ENCODE peak calls at places on chromosomes 1 and 21, in five cellular contexts. W, V, H, D and A are unnamed samples. For H3K4me1, the result is how much of the 10 kb centered on the place peaks cover.

GRCh38 chr1:26281091-26281958 is 1.4 kb downstream of the SH3BGRL3 start:
- DNase-seq in W (peak), V (no peak), H (no peak), D (no peak), A (no peak)

GRCh38 chr1:201659576-201659975 is 120.6 kb downstream of the NAV1 start:
- DNase-seq in W (no peak), V (no peak), H (no peak), D (no peak), A (no peak)

GRCh38 chr1:183419399-183419798 is 1.2 kb upstream of the NMNAT2 start:
- DNase-seq in W (no peak), V (no peak), H (no peak), D (no peak), A (no peak)

GRCh38 chr1:91166106-91166712 is 144.4 kb upstream of the ZNF644 start:
- DNase-seq in W (peak), V (peak), H (peak), D (no peak), A (peak)

GRCh38 chr1:48093147-48093546 is 96.0 kb upstream of the TRABD2B start:
- DNase-seq in W (no peak), V (no peak), H (no peak), D (no peak), A (no peak)

GRCh38 chr1:241918879-241919278 is 38.7 kb upstream of the BECN2 start:
- DNase-seq in W (no peak), V (no peak), H (no peak), D (no peak), A (no peak)

GRCh38 chr21:38984982-38985422 is 179.3 kb downstream of the ETS2 start:
- DNase-seq in W (no peak), V (no peak), H (no peak), D (no peak), A (no peak)

GRCh38 chr1:15370781-15371467 is 38.8 kb upstream of the EFHD2 start:
- DNase-seq in W (no peak), V (no peak), H (peak), D (no peak), A (no peak)

GRCh38 chr1:23341829-23342697 is 2.0 kb downstream of the HNRNPR start:
- DNase-seq in W (peak), V (no peak), H (peak), D (no peak), A (no peak)

GRCh38 chr1:10575616-10576015 is 100.9 kb downstream of the PEX14 start:
- DNase-seq in W (no peak), V (no peak), H (no peak), D (no peak), A (no peak)

GRCh38 chr1:51284487-51284954 is 45.8 kb downstream of the TTC39A start:
- DNase-seq in W (peak), V (no peak), H (peak), D (no peak), A (no peak)

GRCh38 chr1:33346921-33347649 is 26.2 kb upstream of the A3GALT2 start:
- DNase-seq in W (peak), V (no peak), H (peak), D (no peak), A (no peak)

GRCh38 chr1:228358039-228358763 is 48.4 kb downstream of the TRIM11 start:
- DNase-seq in W (no peak), V (no peak), H (no peak), D (no peak), A (no peak)

GRCh38 chr1:114820392-114820791 is 34.3 kb upstream of the SYCP1 start:
- DNase-seq in W (no peak), V (no peak), H (no peak), D (no peak), A (no peak)

GRCh38 chr21:16821588-16821987 is 691.3 kb upstream of the CXADR start:
- DNase-seq in W (no peak), V (no peak), H (no peak), D (no peak), A (no peak)

GRCh38 chr1:76868916-76869315 is 1.6 kb downstream of the ST6GALNAC5 start:
- DNase-seq in W (no peak), V (no peak), H (no peak), D (no peak), A (no peak)

GRCh38 chr1:907611-908451 is 15.9 kb upstream of the SAMD11 start:
- DNase-seq in W (no peak), V (no peak), H (no peak), D (no peak), A (no peak)

GRCh38 chr1:26848947-26849774 is 13.8 kb upstream of the SFN start:
- DNase-seq in W (no peak), V (no peak), H (peak), D (no peak), A (no peak)

GRCh38 chr1:213327318-213327667 is 276.3 kb downstream of the RPS6KC1 start:
- DNase-seq in W (no peak), V (peak), H (no peak), D (no peak), A (peak)

GRCh38 chr1:229192851-229193250 is 78.1 kb upstream of the RAB4A start:
- DNase-seq in W (no peak), V (no peak), H (no peak), D (no peak), A (no peak)

GRCh38 chr1:25028910-25029599 is 99.0 kb upstream of the RUNX3 start:
- DNase-seq in W (no peak), V (no peak), H (no peak), D (no peak), A (no peak)

GRCh38 chr1:66831529-66832239 is 30.6 kb upstream of the INSL5 start:
- DNase-seq in W (no peak), V (no peak), H (no peak), D (no peak), A (no peak)

GRCh38 chr1:35564037-35564883 is 6.7 kb downstream of the NCDN start:
- DNase-seq in W (peak), V (no peak), H (peak), D (no peak), A (peak)

GRCh38 chr21:25967566-25968438 is 202.8 kb downstream of the APP start:
- DNase-seq in W (no peak), V (no peak), H (no peak), D (peak), A (no peak)

GRCh38 chr1:36482724-36483388 is at the start of gene CSF3R:
- DNase-seq in W (no peak), V (no peak), H (no peak), D (no peak), A (no peak)

GRCh38 chr1:80217377-80217986 is 1211.0 kb upstream of the ADGRL4 start:
- DNase-seq in W (peak), V (no peak), H (peak), D (no peak), A (peak)

GRCh38 chr1:56525463-56526155 is 53.8 kb downstream of the PLPP3 start:
- DNase-seq in W (no peak), V (no peak), H (no peak), D (peak), A (no peak)

GRCh38 chr21:41342035-41342434 is 19.8 kb upstream of the MX2 start:
- DNase-seq in W (no peak), V (no peak), H (no peak), D (no peak), A (no peak)

GRCh38 chr1:208132287-208132882 is 111.8 kb downstream of the PLXNA2 start:
- DNase-seq in W (peak), V (peak), H (peak), D (peak), A (peak)

GRCh38 chr1:173824315-173825081 is at the start of the genes CENPL and DARS2:
- DNase-seq in W (peak), V (peak), H (peak), D (peak), A (peak)

GRCh38 chr1:229759037-229759435 is 133.0 kb downstream of the URB2 start:
- DNase-seq in W (no peak), V (no peak), H (no peak), D (no peak), A (no peak)

GRCh38 chr1:245946905-245947304 is 560.2 kb downstream of the SMYD3 start:
- DNase-seq in W (no peak), V (no peak), H (no peak), D (no peak), A (no peak)

GRCh38 chr1:209633335-209633997 is 18.8 kb downstream of the LAMB3 start:
- DNase-seq in W (no peak), V (no peak), H (no peak), D (no peak), A (no peak)

GRCh38 chr1:195376190-195376589 is 1232.0 kb downstream of the KCNT2 start:
- DNase-seq in W (peak), V (no peak), H (peak), D (no peak), A (no peak)

GRCh38 chr1:160620942-160621632 is 25.8 kb downstream of the SLAMF1 start:
- DNase-seq in W (no peak), V (no peak), H (no peak), D (no peak), A (no peak)

GRCh38 chr1:193614817-193615216 is 428.4 kb upstream of the B3GALT2 start:
- DNase-seq in W (no peak), V (no peak), H (no peak), D (peak), A (no peak)

GRCh38 chr1:1364266-1364665 is 5.9 kb upstream of the MXRA8 start:
- DNase-seq in W (no peak), V (no peak), H (no peak), D (no peak), A (no peak)

GRCh38 chr1:243294723-243295121 is 38.9 kb downstream of the SDCCAG8 start:
- DNase-seq in W (no peak), V (no peak), H (no peak), D (no peak), A (no peak)

GRCh38 chr1:15411593-15412487 is 2.2 kb downstream of the EFHD2 start:
- DNase-seq in W (peak), V (no peak), H (no peak), D (no peak), A (no peak)

GRCh38 chr1:96414598-96414997 is 307.0 kb upstream of the PTBP2 start:
- DNase-seq in W (no peak), V (no peak), H (no peak), D (no peak), A (no peak)

GRCh38 chr1:96411006-96411405 is 310.6 kb upstream of the PTBP2 start:
- DNase-seq in W (no peak), V (no peak), H (no peak), D (no peak), A (no peak)

GRCh38 chr1:96416111-96416595 is 305.4 kb upstream of the PTBP2 start:
- DNase-seq in W (no peak), V (no peak), H (no peak), D (no peak), A (no peak)

GRCh38 chr1:96418969-96419368 is 302.6 kb upstream of the PTBP2 start:
- DNase-seq in W (no peak), V (no peak), H (no peak), D (no peak), A (no peak)

DNA sequence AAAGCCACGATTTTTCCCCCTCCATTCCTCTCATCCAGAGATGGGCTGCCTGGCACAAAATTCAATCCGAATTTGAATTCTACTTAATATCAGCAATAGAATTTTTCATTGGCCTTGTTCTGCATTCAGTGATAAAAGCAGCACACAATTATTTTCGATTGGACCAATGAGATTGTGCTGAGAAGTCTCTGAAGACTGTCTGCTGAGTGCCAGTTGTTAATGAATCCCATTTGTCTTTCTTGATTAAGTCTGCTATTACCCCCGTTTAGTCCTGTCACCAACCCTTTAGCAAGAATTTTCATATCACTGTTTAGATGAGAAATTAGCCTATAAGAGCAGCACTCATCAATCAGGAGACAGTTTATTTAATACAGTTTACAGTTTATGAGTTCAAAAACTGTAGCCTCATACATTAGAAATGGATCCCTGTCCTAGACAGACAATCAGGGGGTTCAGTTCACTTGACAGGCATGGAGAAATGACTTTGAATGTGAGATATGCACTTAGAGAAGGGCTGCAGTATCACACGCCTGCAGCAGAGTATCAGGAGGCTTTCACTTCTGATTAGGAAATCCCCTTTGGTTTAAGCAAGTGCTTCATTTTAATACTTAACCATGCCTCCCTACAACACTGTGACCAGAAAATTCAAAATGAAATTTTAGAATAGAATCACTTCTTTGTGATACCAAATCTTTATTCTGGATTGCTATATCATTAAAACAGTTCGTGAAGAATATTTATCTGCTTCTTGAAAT is 304.7 kb upstream of the PTBP2 start:
- DNase-seq in W (no peak), V (no peak), H (no peak), D (peak), A (no peak)
- H3K4me3 ChIP-seq in W (no peak), V (no peak), H (no peak), D (no peak), A (no peak)

DNA sequence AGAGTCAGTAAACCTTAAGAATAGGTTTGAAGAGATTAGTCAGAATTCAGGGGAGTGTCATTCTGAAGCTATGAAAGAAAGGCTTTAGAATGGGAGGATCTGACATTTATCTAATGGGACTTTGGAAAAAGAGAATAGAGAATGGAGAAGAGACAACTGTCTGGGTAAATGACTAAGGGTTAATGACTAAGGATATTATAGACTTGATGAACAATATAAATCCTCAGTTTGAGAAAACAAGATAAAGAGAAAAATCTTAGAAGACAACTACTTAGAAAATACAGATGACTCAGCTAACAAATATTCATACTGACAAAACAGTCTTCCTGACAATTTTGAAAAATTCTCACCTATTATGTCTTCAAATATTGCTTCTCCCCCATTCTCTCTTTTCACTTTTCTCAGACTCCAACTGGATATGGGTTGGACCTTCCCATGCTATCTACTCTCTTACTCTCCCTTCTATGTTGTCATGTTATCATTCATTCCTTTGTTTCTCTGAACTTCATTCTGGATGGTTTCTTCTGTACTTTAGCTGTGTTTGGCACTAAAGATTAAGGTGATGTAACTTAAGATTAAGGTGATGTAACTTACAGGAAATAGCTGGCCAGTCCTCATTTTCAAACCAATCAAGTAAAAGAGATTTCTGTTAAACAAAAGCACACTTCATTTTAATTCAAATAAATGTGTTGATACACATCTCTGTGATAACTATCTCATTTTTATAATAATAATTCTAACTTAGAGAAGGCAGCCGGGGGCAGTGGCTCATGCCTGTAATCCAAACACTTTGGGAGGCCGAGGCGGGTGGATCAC is 20.3 kb downstream of the SLC16A1 start:
- DNase-seq in W (peak), V (no peak), H (no peak), D (no peak), A (no peak)
- H3K4me1 ChIP-seq in W (under half), V (under half), H (under half), D (under half), A (under half)

GRCh38 chr1:168506204-168506819 is 37.5 kb downstream of the XCL2 start:
- DNase-seq in W (no peak), V (no peak), H (no peak), D (no peak), A (no peak)
- TF ChIP-seq ZNF274 in W (no peak), V (no peak), H (no peak), D (no peak), A (no peak)

GRCh38 chr1:165836664-165837482 is 9.5 kb downstream of the UCK2 start:
- DNase-seq in W (peak), V (no peak), H (no peak), D (no peak), A (no peak)

GRCh38 chr1:165834881-165835280 is 7.5 kb downstream of the UCK2 start:
- DNase-seq in W (no peak), V (no peak), H (no peak), D (no peak), A (no peak)

GRCh38 chr1:165840419-165840818 is 13.0 kb downstream of the UCK2 start:
- DNase-seq in W (no peak), V (no peak), H (no peak), D (no peak), A (no peak)

GRCh38 chr1:165834229-165834628 is 6.8 kb downstream of the UCK2 start:
- DNase-seq in W (no peak), V (no peak), H (no peak), D (no peak), A (no peak)

DNA sequence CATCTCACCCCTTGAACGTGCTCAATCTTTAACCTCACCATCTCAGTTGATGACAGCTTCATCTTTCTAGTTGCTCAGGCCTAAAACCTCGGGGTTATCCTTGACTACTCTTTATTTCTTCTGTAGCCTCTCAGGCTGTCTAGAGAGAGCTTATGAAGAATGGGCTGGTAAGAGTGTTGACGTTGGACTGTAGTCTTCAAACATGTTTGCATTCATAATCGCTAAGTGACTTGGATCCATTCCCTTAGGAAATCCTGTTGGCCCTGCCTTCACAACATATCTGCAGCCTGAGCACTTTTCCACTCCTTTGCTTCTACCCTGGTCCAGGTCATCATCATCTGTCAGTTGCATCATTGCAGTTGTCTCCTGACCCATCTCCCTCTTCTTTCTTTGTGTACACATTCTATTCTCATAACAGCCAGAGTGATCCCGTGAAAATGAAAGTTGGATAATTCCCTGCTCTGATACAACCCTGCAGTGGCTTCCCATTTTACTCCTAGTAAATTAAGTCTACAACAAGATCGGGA is 10.5 kb downstream of the UCK2 start:
- DNase-seq in W (no peak), V (no peak), H (no peak), D (no peak), A (no peak)
- H3K4me3 ChIP-seq in W (no peak), V (no peak), H (no peak), D (no peak), A (no peak)

GRCh38 chr1:86997538-86997937 is 83.1 kb downstream of the HS2ST1 start:
- DNase-seq in W (peak), V (no peak), H (no peak), D (no peak), A (no peak)
- H3K4me1 ChIP-seq in W (under half), V (under half), H (half or more), D (under half), A (under half)